ENCODE peak calls at places on chromosomes 5 and 9, in four cellular contexts. R is psoas muscle, J is T-helper 22 cell, Y is small intestine. V is an unnamed sample.

GRCh38 chr9:33450747-33451146 is 3.4 kb upstream of the AQP3 start:
- DNase-seq in Y (no peak), J (no peak), R (no peak), V (no peak)

GRCh38 chr5:144183254-144183889 is 12.7 kb downstream of the KCTD16 start:
- DNase-seq in J (no peak), Y (peak), R (no peak), V (peak)

GRCh38 chr9:82682431-82682830 is 380.5 kb downstream of the RASEF start:
- DNase-seq in J (no peak), Y (no peak), R (no peak), V (no peak)

GRCh38 chr9:127167560-127168326 is 45.3 kb upstream of the ANGPTL2 start:
- DNase-seq in J (no peak), R (no peak), Y (no peak), V (no peak)

GRCh38 chr9:133518706-133519105 is 6.1 kb downstream of the MYMK start:
- DNase-seq in Y (no peak), R (no peak), J (no peak), V (no peak)

GRCh38 chr9:76571288-76572204 is 112.6 kb downstream of the GCNT1 start:
- DNase-seq in J (no peak), R (no peak), Y (peak), V (no peak)

GRCh38 chr5:156486394-156487238 is 159.7 kb downstream of the SGCD start:
- DNase-seq in Y (no peak), R (no peak), J (no peak), V (no peak)

GRCh38 chr5:181207214-181207959 is 2.4 kb upstream of the TRIM7 start:
- DNase-seq in Y (peak), R (peak), J (peak), V (no peak)

GRCh38 chr5:53008751-53009150 is 19.6 kb downstream of the ITGA2 start:
- DNase-seq in J (no peak), R (no peak), Y (peak), V (no peak)

GRCh38 chr5:142769793-142770649 is at the start of gene ARHGAP26:
- DNase-seq in J (peak), Y (peak), R (peak), V (peak)

GRCh38 chr9:110615526-110615925 is 36.0 kb upstream of the SVEP1 start:
- DNase-seq in R (no peak), Y (no peak), J (no peak), V (no peak)

GRCh38 chr5:154397652-154398406 is 48.0 kb upstream of the SAP30L start:
- DNase-seq in Y (peak), J (no peak), R (no peak), V (no peak)

GRCh38 chr5:122392224-122392623 is 80.2 kb downstream of the SNCAIP start:
- DNase-seq in J (no peak), R (no peak), Y (no peak), V (no peak)

GRCh38 chr9:111601237-111602018 is 2.0 kb upstream of the PTGR1 start:
- DNase-seq in J (no peak), Y (peak), R (no peak), V (no peak)

GRCh38 chr9:20240498-20240897 is 381.8 kb downstream of the MLLT3 start:
- DNase-seq in Y (no peak), J (no peak), R (no peak), V (no peak)

GRCh38 chr5:65192326-65192725 is 289.4 kb downstream of the ADAMTS6 start:
- DNase-seq in Y (no peak), R (no peak), J (no peak), V (no peak)

V was measured in K562.